ENCODE peak calls at places on chromosomes 11 and 22, in four cellular contexts. N is CD8-positive, alpha-beta memory T cell; V is tibial nerve; R is CD4-positive, alpha-beta memory T cell. C is an unnamed sample. For H3K27me3 and H3K4me1, the result is how much of the 10 kb centered on the place peaks cover.

GRCh38 chr22:37284807-37285355 is 2.6 kb downstream of the CYTH4 start:
- DNase-seq in N (peak), R (peak), V (peak), C (peak)

GRCh38 chr11:17439316-17439782 is 37.3 kb downstream of the ABCC8 start:
- DNase-seq in V (no peak), N (no peak), R (no peak), C (no peak)

GRCh38 chr11:28077524-28077923 is 30.4 kb downstream of the KIF18A start:
- DNase-seq in V (no peak), R (no peak), N (no peak), C (no peak)

GRCh38 chr11:116925050-116925449 is 87.6 kb upstream of the APOA1 start:
- DNase-seq in N (no peak), R (peak), V (no peak), C (no peak)

GRCh38 chr11:121894581-121894980 is 221.4 kb downstream of the BLID start:
- DNase-seq in N (no peak), R (no peak), V (no peak), C (no peak)

GRCh38 chr22:38924197-38924952 is 33.0 kb upstream of the APOBEC3A start:
- DNase-seq in N (no peak), R (no peak), V (peak), C (no peak)

GRCh38 chr22:46060292-46061123 is 83.5 kb upstream of the WNT7B start:
- DNase-seq in R (no peak), V (no peak), N (no peak), C (no peak)

GRCh38 chr11:122711831-122712378 is 56.4 kb downstream of the UBASH3B start:
- DNase-seq in R (no peak), N (no peak), V (no peak), C (no peak)

GRCh38 chr11:124788521-124788920 is 11.7 kb downstream of the MSANTD2 start:
- DNase-seq in R (no peak), N (no peak), V (no peak), C (no peak)

GRCh38 chr22:49645791-49646550 is 181.7 kb downstream of the BRD1 start:
- DNase-seq in V (no peak), R (no peak), N (no peak), C (no peak)

GRCh38 chr11:6389921-6390717 is at the start of gene SMPD1:
- DNase-seq in N (peak), R (peak), V (peak), C (peak)

GRCh38 chr22:30421695-30422480 is 3.7 kb upstream of the MTFP1 start:
- DNase-seq in R (no peak), N (no peak), V (no peak), C (no peak)

GRCh38 chr22:37309221-37310074 is 27.1 kb downstream of the CYTH4 start:
- DNase-seq in R (peak), V (no peak), N (peak), C (no peak)

GRCh38 chr11:65113361-65113756 is 1.7 kb downstream of the TM7SF2 start:
- DNase-seq in V (no peak), N (no peak), R (no peak), C (no peak)

GRCh38 chr11:81569999-81570398 is 1163.7 kb downstream of the FAM181B start:
- DNase-seq in R (no peak), V (no peak), N (no peak), C (no peak)

GRCh38 chr11:65131417-65131776 is 2.9 kb downstream of the SYVN1 start:
- DNase-seq in R (no peak), N (no peak), V (no peak), C (no peak)

GRCh38 chr22:27709919-27710452 is 91.6 kb downstream of the MN1 start:
- DNase-seq in R (no peak), N (no peak), V (no peak), C (no peak)

GRCh38 chr11:27694992-27695391 is 5.3 kb downstream of the BDNF start:
- DNase-seq in N (no peak), R (no peak), V (no peak), C (no peak)

GRCh38 chr11:5204787-5205186 is 4.3 kb upstream of the OR51V1 start:
- DNase-seq in V (no peak), R (no peak), N (no peak), C (no peak)

GRCh38 chr11:121207485-121208115 is 85.0 kb upstream of the SC5D start:
- DNase-seq in N (no peak), R (no peak), V (no peak), C (no peak)

GRCh38 chr22:48045369-48045768 is 1282.9 kb downstream of the TBC1D22A start:
- DNase-seq in N (no peak), V (no peak), R (no peak), C (no peak)

GRCh38 chr11:78660451-78660850 is 85.8 kb upstream of the NARS2 start:
- DNase-seq in N (no peak), V (no peak), R (no peak), C (no peak)

GRCh38 chr11:65419460-65419772 is 3.2 kb upstream of the NEAT1 start:
- DNase-seq in R (no peak), N (no peak), V (peak), C (no peak)

GRCh38 chr22:24118689-24119384 is 62.5 kb upstream of the SUSD2 start:
- DNase-seq in V (no peak), R (no peak), N (no peak), C (no peak)

GRCh38 chr22:35914665-35915476 is 113.8 kb downstream of the RBFOX2 start:
- DNase-seq in V (peak), N (no peak), R (no peak), C (no peak)

GRCh38 chr22:23237201-23237798 is 57.0 kb downstream of the BCR start:
- DNase-seq in V (peak), N (no peak), R (no peak), C (no peak)

GRCh38 chr11:21798216-21798615 is 394.7 kb upstream of the ANO5 start:
- DNase-seq in R (no peak), V (no peak), N (no peak), C (no peak)

GRCh38 chr11:128961645-128962044 is 19.0 kb upstream of the TP53AIP1 start:
- DNase-seq in V (no peak), N (no peak), R (no peak), C (no peak)

GRCh38 chr22:20027966-20028854 is 7.3 kb downstream of the TANGO2 start:
- DNase-seq in V (no peak), R (no peak), N (no peak), C (no peak)

GRCh38 chr22:17199131-17199731 is 20.0 kb downstream of the ADA2 start:
- DNase-seq in V (peak), N (no peak), R (no peak), C (no peak)

GRCh38 chr22:27642104-27642800 is 159.3 kb downstream of the MN1 start:
- DNase-seq in N (no peak), R (no peak), V (no peak), C (no peak)

GRCh38 chr11:28757725-28758515 is 649.7 kb downstream of the METTL15 start:
- DNase-seq in N (no peak), R (no peak), V (no peak), C (no peak)

GRCh38 chr11:75339685-75340409 is 11.6 kb downstream of the ARRB1 start:
- DNase-seq in R (no peak), N (no peak), V (no peak), C (no peak)

GRCh38 chr11:7500251-7500650 is 13.5 kb upstream of the PPFIBP2 start:
- DNase-seq in V (no peak), N (no peak), R (no peak), C (no peak)

GRCh38 chr11:61022311-61023085 is 51.0 kb downstream of the CD6 start:
- DNase-seq in N (no peak), V (no peak), R (no peak), C (no peak)

GRCh38 chr11:61610905-61611304 is 30.0 kb upstream of the SYT7 start:
- DNase-seq in R (no peak), N (no peak), V (no peak), C (no peak)

GRCh38 chr11:5575159-5575558 is 5.5 kb upstream of the OR52B6 start:
- DNase-seq in V (no peak), N (no peak), R (no peak), C (no peak)

GRCh38 chr11:6413791-6414231 is 5.1 kb downstream of the APBB1 start:
- DNase-seq in V (no peak), N (no peak), R (peak), C (peak)

GRCh38 chr11:64207247-64208085 is 945 bp downstream of the FERMT3 start:
- DNase-seq in V (peak), N (peak), R (peak), C (peak)

DNA sequence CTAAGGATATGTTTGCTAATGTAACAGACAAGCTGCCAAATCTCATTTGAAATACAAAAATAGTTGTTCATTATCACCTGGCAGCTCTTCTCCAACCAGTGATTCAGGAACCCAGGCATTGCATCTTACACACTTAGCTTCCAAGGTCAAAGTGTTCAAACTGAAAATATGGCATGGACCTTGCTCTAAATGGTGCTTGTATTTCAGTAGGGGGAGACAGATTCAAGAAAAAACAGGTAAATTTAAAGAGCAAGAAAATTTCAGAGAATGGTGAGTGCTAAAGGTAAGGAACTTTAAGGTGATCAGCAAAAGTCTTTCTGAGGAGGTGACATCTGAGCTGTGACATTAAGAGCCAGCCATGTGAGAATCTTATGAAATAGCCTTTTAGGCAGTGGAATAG is 82.8 kb upstream of the E2F8 start:
- DNase-seq in N (no peak), R (no peak), V (no peak), C (no peak)
- H3K27me3 ChIP-seq in N (under half), R (under half), V (under half), C (under half)

GRCh38 chr11:95911369-95911759 is 12.5 kb downstream of the MTMR2 start:
- DNase-seq in R (no peak), V (no peak), N (no peak), C (no peak)

GRCh38 chr11:95908826-95909225 is 15.1 kb downstream of the MTMR2 start:
- DNase-seq in N (no peak), R (no peak), V (no peak), C (no peak)

GRCh38 chr11:95912902-95913560 is 10.9 kb downstream of the MTMR2 start:
- DNase-seq in V (no peak), N (no peak), R (no peak), C (no peak)

GRCh38 chr11:95913830-95914229 is 10.1 kb downstream of the MTMR2 start:
- DNase-seq in V (no peak), N (no peak), R (no peak), C (no peak)

DNA sequence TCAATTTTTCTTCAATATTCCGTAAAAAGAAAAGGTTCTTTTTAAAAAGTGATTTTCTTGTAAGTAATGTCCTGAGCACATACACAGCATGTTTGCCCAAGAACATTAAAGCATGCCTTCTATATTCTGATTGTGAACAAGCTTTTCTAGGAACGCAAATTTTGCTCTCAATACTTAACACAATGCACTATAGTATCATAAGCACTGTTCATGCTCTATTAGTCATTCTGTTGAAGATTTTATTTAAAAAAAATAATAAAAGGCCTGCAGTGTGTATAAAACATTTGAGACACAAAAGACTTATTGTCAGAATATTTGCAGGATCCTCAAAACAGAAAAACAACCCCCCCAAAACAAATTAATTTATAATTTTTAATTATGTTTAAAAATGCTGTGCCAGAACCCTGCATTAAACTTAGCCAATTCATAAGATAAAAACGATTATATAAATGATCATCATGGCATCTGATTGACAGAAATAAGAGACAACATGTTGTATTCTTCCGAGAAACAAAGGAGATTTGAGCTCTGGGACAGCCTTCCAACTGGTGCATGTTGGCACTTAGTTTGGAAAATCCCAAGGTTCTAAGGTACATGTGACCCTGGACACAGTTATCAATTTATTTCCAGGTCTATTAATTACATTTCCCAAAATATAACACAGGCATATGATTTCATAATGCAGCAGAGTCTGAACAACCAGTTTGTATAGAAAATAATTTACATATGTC is 13.1 kb downstream of the MTMR2 start:
- DNase-seq in R (no peak), N (no peak), V (no peak), C (no peak)
- H3K4me3 ChIP-seq in R (no peak), N (no peak), V (no peak), C (no peak)

DNA sequence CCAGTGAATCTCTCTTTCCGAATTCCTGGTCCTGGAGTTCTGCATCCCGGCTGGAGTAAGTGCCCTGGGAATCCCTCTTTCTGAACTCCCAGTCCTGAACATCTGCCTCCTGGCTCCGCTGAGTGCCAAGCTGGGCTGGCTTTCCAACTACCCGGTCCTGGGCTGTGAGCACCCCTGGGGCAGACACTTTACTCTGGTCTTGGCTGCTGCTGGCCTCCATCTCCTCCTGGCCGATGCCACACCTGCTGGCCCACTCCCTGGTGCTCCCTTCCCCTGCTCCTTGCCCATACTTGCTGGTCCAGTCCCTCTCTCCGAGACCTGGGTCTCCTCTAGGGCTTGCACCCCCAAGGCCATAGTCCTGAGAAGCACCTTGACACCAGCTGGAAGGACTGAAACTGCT is 14.7 kb downstream of the TNKS1BP1 start:
- DNase-seq in N (no peak), V (no peak), R (no peak), C (no peak)
- H3K4me1 ChIP-seq in N (under half), V (half or more), R (under half), C (under half)

GRCh38 chr11:2359557-2359956 is 17.6 kb upstream of the CD81 start:
- DNase-seq in V (no peak), R (no peak), N (no peak), C (no peak)
- H3K27me3 ChIP-seq in V (under half), R (under half), N (under half), C (under half)

DNA sequence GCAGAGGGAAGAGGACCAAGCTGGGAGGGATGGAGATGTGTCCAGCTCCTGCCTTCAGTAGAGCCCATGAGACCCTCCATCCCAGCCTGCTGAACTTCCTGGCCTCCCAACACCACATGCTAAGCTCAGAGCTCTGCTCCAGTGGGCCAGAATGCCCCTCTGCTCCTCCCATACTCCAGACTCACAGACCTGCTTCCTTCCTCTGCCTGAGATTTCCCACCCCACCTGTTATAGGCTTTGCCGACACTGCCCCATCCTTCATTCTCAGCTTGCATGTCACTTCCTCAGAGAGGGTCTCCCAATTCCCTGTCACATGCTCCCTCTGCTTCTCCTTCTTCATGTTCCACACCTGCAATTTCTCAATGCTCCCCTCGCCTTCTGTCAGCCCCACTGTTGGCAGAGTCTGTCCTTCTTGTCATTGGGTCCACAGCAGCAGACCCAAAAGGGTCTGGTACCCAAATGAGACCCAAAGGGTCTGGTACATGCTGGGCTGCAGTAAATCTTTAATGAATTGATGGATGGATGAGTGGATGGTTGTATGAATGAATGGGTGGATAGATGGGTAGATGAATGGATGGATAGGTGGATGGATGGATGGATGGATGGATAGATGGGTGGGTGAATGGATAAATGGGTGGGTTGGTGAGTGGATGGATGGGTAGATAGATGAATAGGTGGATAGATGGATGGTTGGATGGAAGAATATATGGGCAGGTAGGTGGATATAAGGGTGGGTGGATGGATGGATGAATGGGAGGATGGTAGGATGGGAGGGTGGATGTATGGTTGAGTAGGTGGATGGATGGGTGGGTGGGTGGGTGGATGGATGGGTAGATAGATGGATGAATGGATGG is 105.3 kb upstream of the FGF3 start:
- DNase-seq in N (no peak), V (no peak), R (no peak), C (no peak)
- H3K4me3 ChIP-seq in N (no peak), V (no peak), R (no peak), C (no peak)

DNA sequence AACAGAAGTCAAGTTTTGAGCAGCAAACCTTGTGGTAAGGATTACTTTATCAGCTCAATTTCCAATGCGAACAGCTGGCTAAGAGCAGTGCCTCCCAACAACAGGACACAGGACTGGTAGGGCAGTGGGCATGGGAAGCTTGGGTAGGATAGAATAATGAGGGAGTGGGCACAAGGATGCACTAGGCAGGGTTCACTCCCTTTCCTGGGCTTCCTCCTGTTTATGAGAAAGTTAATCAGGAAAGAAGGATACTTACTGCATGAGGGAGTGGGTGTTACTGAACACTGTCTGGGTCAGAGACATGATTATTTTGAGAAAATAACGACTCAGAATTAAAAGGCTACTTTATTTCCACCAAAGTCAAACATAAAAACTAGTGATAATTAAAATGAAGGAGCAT is 35.7 kb downstream of the NCAM1 start:
- DNase-seq in N (no peak), R (no peak), V (no peak), C (no peak)
- H3K4me1 ChIP-seq in N (under half), R (under half), V (under half), C (under half)

GRCh38 chr11:72662036-72662435 is 12.2 kb downstream of the PDE2A start:
- DNase-seq in V (no peak), N (no peak), R (no peak), C (no peak)
- H3K27me3 ChIP-seq in V (under half), N (under half), R (under half), C (under half)

DNA sequence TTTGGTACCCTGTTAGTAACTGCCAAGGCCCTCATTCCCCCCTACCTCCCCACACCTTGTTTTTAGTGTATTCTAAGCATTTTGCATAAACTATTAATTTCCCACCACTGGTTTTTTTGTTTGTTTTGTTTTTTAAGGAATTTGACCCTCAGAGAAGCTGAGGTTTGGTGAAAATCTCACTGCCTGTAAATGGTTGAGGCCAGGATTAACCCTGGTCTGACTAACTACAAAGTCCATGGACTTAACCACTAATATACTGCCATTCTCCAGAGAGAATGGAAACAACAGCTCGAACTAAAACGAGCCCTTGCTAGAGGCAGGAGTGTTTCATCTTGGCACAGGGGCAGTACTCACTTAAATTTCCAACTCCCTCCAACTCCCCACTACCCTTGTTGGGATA is 2.9 kb downstream of the CTNND1 start:
- DNase-seq in R (no peak), N (no peak), V (no peak), C (no peak)
- H3K4me3 ChIP-seq in R (no peak), N (no peak), V (peak), C (no peak)

DNA sequence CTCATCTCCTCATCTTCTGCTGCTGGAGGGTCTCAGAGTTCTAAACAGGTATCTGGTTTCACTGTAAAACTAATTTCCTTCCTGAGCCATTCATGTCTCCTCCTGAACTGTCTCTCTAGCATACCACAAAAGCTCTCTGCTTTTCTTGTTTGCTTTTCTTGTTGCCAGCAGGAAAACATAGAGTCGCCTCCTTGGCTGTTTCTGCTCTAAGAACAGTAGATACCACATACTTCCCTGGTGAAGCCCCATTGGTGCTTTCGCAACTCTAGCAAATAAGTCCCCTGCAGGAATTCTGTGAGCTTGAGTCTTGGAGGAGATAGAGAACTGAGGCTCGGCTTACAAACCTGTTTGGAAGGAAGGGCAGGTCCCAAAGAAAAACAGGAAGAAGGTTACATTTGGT is 7.0 kb downstream of the DIXDC1 start:
- DNase-seq in R (no peak), V (no peak), N (no peak), C (no peak)
- H3K4me1 ChIP-seq in R (under half), V (under half), N (under half), C (under half)

GRCh38 chr11:44430140-44430539 is 120.2 kb upstream of the ALX4 start:
- DNase-seq in R (no peak), V (no peak), N (no peak), C (no peak)
- H3K27me3 ChIP-seq in R (under half), V (under half), N (under half), C (under half)